ENCODE peak calls at places on chromosomes 7 and 10, in ten cellular contexts. H is suprapubic skin, A is cardiac fibroblast, G is fibroblast of lung, M is brain microvascular endothelial cell, S is heart left ventricle, E is hepatocyte, R is epithelial cell of proximal tubule, J is right lobe of liver, T is heart right ventricle. V is an unnamed sample.

GRCh38 chr7:85595639-85596268 is 408.9 kb upstream of the SEMA3D start:
- DNase-seq in R (no peak), S (no peak), G (peak; percentile 77), E (no peak), J (no peak), T (no peak), H (no peak), A (peak; percentile 47), M (no peak), V (peak; percentile 3)

GRCh38 chr10:69068549-69068948 is 19.4 kb upstream of the SRGN start:
- DNase-seq in M (no peak), T (no peak), J (no peak), G (peak; percentile 37), R (no peak), S (no peak), H (no peak), A (peak; percentile 81), E (no peak), V (no peak)

GRCh38 chr7:78052112-78052511 is 253.5 kb downstream of the PHTF2 start:
- DNase-seq in M (no peak), T (no peak), H (no peak), S (no peak), E (no peak), J (no peak), A (no peak), G (peak; percentile 3), R (no peak), V (no peak)

GRCh38 chr10:133210398-133211140 is 19.4 kb upstream of the UTF1 start:
- DNase-seq in M (no peak), S (peak; percentile 21), R (no peak), E (no peak), J (no peak), A (no peak), T (no peak), G (no peak), H (no peak), V (no peak)

GRCh38 chr7:2821161-2821841 is 22.8 kb downstream of the GNA12 start:
- DNase-seq in R (peak; percentile 90), M (no peak), J (no peak), S (no peak), H (no peak), A (peak; percentile 80), T (no peak), G (peak; percentile 74), E (no peak), V (peak; percentile 62)

GRCh38 chr10:29386347-29386999 is 97.6 kb downstream of the LYZL1 start:
- DNase-seq in R (no peak), M (no peak), E (peak; percentile 37), A (peak; percentile 44), H (no peak), J (no peak), S (no peak), G (peak; percentile 38), T (no peak), V (no peak)

GRCh38 chr7:70371652-70372051 is 760.3 kb upstream of the GALNT17 start:
- DNase-seq in T (no peak), J (no peak), M (no peak), A (no peak), G (no peak), S (no peak), E (no peak), R (no peak), H (no peak), V (no peak)

GRCh38 chr10:124012991-124013390 is 80.4 kb downstream of the CHST15 start:
- DNase-seq in M (no peak), A (no peak), H (no peak), E (no peak), T (no peak), R (no peak), G (no peak), J (peak; percentile 26), S (no peak), V (no peak)

GRCh38 chr10:132942101-132942739 is at the start of gene CFAP46:
- DNase-seq in H (no peak), S (peak; percentile 77), T (peak; percentile 72), G (peak; percentile 58), A (peak; percentile 65), J (peak; percentile 63), M (peak; percentile 36), E (peak; percentile 83), R (no peak), V (no peak)

GRCh38 chr10:78910476-78910875 is 158.3 kb upstream of the ZMIZ1 start:
- DNase-seq in M (no peak), A (no peak), E (no peak), R (no peak), S (no peak), H (peak; percentile 1), J (no peak), T (no peak), G (no peak), V (no peak)

GRCh38 chr10:60446070-60446833 is 56.6 kb upstream of the ANK3 start:
- DNase-seq in A (peak; percentile 37), G (no peak), T (no peak), M (no peak), H (no peak), E (no peak), R (no peak), S (no peak), J (no peak), V (no peak)

GRCh38 chr10:60448246-60448645 is 58.6 kb upstream of the ANK3 start:
- DNase-seq in G (no peak), R (no peak), E (no peak), T (no peak), A (no peak), S (no peak), J (no peak), H (no peak), M (no peak), V (no peak)

GRCh38 chr10:60441515-60441914 is 51.8 kb upstream of the ANK3 start:
- DNase-seq in S (no peak), A (peak; percentile 59), R (no peak), T (no peak), J (no peak), H (no peak), E (no peak), M (no peak), G (peak; percentile 60), V (no peak)

GRCh38 chr10:60446855-60447254 is 57.2 kb upstream of the ANK3 start:
- DNase-seq in R (no peak), J (no peak), G (no peak), H (no peak), E (no peak), A (peak; percentile 28), T (no peak), S (peak; percentile 27), M (no peak), V (no peak)

DNA sequence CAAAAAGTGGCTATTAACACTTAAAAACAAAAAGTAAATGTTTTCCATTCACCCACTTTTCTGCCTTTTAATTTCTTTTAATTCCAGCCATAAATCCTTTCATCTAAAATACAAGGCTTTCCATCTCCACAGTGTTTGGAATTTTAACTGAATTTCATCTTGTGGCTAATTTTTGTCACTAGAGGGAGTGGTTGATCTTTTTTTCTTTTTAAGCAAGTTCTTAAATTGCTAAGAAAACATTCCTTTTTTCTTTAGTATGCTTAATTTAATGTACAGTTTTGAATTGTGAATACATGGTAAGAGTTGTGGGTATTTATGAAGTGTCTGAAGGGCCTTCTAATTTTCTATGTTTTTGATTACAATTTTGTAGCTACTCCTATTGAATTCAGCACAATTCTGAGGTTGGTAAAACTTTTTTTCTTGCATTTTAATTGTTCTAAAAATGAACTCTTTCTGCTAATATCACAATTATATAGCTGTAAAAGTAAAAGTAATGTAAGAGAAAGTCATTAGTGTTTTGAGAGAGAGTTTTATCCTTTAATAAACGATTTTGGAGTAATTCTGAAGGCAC is 54.9 kb upstream of the ANK3 start:
- DNase-seq in J (no peak), R (no peak), T (no peak), S (no peak), H (no peak), A (peak; percentile 71), G (peak; percentile 73), E (no peak), M (no peak), V (no peak)
- TF ChIP-seq CTCF in J (peak; percentile 51), R (peak; percentile 64), T (no peak), S (peak; percentile 27), H (no peak), A (peak; percentile 50), G (peak; percentile 19), E (peak; percentile 78), M (peak; percentile 40), V (peak; percentile 52)

GRCh38 chr10:21498977-21499376 is 26.5 kb downstream of the SKIDA1 start:
- DNase-seq in G (no peak), M (no peak), T (no peak), A (no peak), E (no peak), H (no peak), S (no peak), J (no peak), R (no peak), V (no peak)

GRCh38 chr10:21500578-21500910 is 24.9 kb downstream of the SKIDA1 start:
- DNase-seq in M (no peak), E (no peak), T (no peak), S (no peak), H (no peak), R (no peak), J (no peak), G (no peak), A (no peak), V (no peak)

GRCh38 chr10:21499910-21500577 is 25.4 kb downstream of the SKIDA1 start:
- DNase-seq in J (peak; percentile 68), A (peak; percentile 35), T (no peak), G (peak; percentile 30), E (peak; percentile 62), M (no peak), H (no peak), S (peak; percentile 34), R (no peak), V (no peak)

GRCh38 chr10:21498416-21498815 is 27.1 kb downstream of the SKIDA1 start:
- DNase-seq in G (no peak), E (no peak), S (no peak), M (no peak), R (no peak), T (no peak), H (no peak), A (no peak), J (no peak), V (no peak)

GRCh38 chr10:21499580-21499909 is 25.9 kb downstream of the SKIDA1 start:
- DNase-seq in M (no peak), G (no peak), R (no peak), S (no peak), T (no peak), H (no peak), E (no peak), J (no peak), A (no peak), V (no peak)
- H3K4me3 ChIP-seq in M (peak overlapping the region; percentile 44), G (no peak overlapping the region), R (peak overlapping the region; percentile 59), S (peak overlapping the region; percentile 25), T (peak overlapping the region; percentile 16), H (peak overlapping the region; percentile 36), E (no peak overlapping the region), J (peak overlapping the region; percentile 52), A (no peak overlapping the region), V (no peak overlapping the region)

GRCh38 chr10:43012578-43012977 is 64.3 kb upstream of the RET start:
- DNase-seq in E (no peak), M (no peak), G (no peak), J (no peak), S (no peak), A (no peak), H (no peak), R (no peak), T (no peak), V (no peak)

GRCh38 chr10:43013065-43013464 is 63.8 kb upstream of the RET start:
- DNase-seq in J (no peak), T (no peak), A (no peak), R (no peak), H (no peak), S (no peak), M (no peak), E (no peak), G (no peak), V (no peak)
- TF ChIP-seq CTCF in J (no peak), T (no peak), A (no peak), R (no peak), H (no peak), S (no peak), M (no peak), E (no peak), G (no peak), V (no peak)

GRCh38 chr10:129715805-129716785 is 248.0 kb downstream of the EBF3 start:
- DNase-seq in S (no peak), M (no peak), J (peak; percentile 7), H (no peak), T (no peak), G (no peak), E (no peak), R (no peak), A (no peak), V (no peak)
- H3K4me3 ChIP-seq in S (no peak overlapping the region), M (no peak overlapping the region), J (no peak overlapping the region), H (no peak overlapping the region), T (no peak overlapping the region), G (no peak overlapping the region), E (no peak overlapping the region), R (no peak overlapping the region), A (no peak overlapping the region), V (no peak overlapping the region)

V was measured in AG09309.